ENCODE peak calls at places on chromosomes 12 and 14, in four cellular contexts. Y is left cardiac atrium; L is effector CD4-positive, alpha-beta T cell; D is stimulated activated CD4-positive, alpha-beta T cell treated with anti-CD3 and anti-CD28 coated beads, TNF-alpha, amount 100 ng/mL, for 24 hours. U is an unnamed sample.
A peak's percentile ranks its signal among the peaks of the same experiment; 100 is the strongest.

GRCh38 chr12:49933793-49934192 is 16.7 kb upstream of the AQP2 start:
- DNase-seq in Y (no peak), L (no peak), D (no peak), U (no peak)

GRCh38 chr12:48015954-48016353 is 11.7 kb upstream of the COL2A1 start:
- DNase-seq in Y (no peak), L (no peak), D (no peak), U (no peak)

GRCh38 chr14:44893535-44893934 is 68.2 kb downstream of the KLHL28 start:
- DNase-seq in Y (no peak), L (no peak), D (no peak), U (no peak)

GRCh38 chr14:24839617-24840203 is 205.7 kb upstream of the GZMB start:
- DNase-seq in Y (no peak), L (no peak), D (no peak), U (no peak)

GRCh38 chr12:14275111-14275510 is 90.4 kb upstream of the ATF7IP start:
- DNase-seq in Y (no peak), L (no peak), D (no peak), U (no peak)

GRCh38 chr12:52903855-52904508 is 894 bp downstream of the KRT8 start:
- DNase-seq in Y (peak; percentile 63), L (no peak), D (peak; percentile 24), U (peak; percentile 46)

GRCh38 chr14:24332094-24332983 is 2.5 kb downstream of the ADCY4 start:
- DNase-seq in Y (peak; percentile 74), L (peak; percentile 83), D (peak; percentile 79), U (peak; percentile 91)

GRCh38 chr12:131927110-131928079 is 1.7 kb upstream of the PUS1 start:
- DNase-seq in Y (peak; percentile 25), L (no peak), D (no peak), U (no peak)

GRCh38 chr12:94202245-94203180 is 54.1 kb downstream of the PLXNC1 start:
- DNase-seq in Y (no peak), L (no peak), D (no peak), U (no peak)

GRCh38 chr12:97951239-97951638 is 488.6 kb downstream of the RMST start:
- DNase-seq in Y (no peak), L (no peak), D (no peak), U (no peak)

GRCh38 chr12:123942277-123942653 is 30.4 kb downstream of the CCDC92 start:
- DNase-seq in Y (no peak), L (no peak), D (no peak), U (no peak)

GRCh38 chr14:101077511-101078074 is 174.1 kb upstream of the RTL1 start:
- DNase-seq in Y (no peak), L (no peak), D (no peak), U (no peak)

GRCh38 chr12:22821985-22822384 is 197.0 kb downstream of the ETNK1 start:
- DNase-seq in Y (no peak), L (no peak), D (no peak), U (no peak)

GRCh38 chr14:24075485-24076301 is 4.3 kb downstream of the CPNE6 start:
- DNase-seq in Y (no peak), L (no peak), D (no peak), U (no peak)

GRCh38 chr14:50835280-50835679 is 4.3 kb upstream of the NIN start:
- DNase-seq in Y (no peak), L (no peak), D (no peak), U (peak; percentile 64)

GRCh38 chr12:47419500-47419899 is 286.3 kb downstream of the RPAP3 start:
- DNase-seq in Y (no peak), L (no peak), D (no peak), U (no peak)

GRCh38 chr12:104072099-104072498 is 7.8 kb downstream of the HCFC2 start:
- DNase-seq in Y (no peak), L (no peak), D (no peak), U (no peak)

GRCh38 chr14:69625299-69626131 is 14.1 kb downstream of the SUSD6 start:
- DNase-seq in Y (peak; percentile 71), L (peak; percentile 61), D (peak; percentile 76), U (peak; percentile 34)

GRCh38 chr12:50618864-50619609 is 114.3 kb downstream of the DIP2B start:
- DNase-seq in Y (no peak), L (no peak), D (no peak), U (no peak)

U was measured in naive thymus-derived CD8-positive, alpha-beta T cell.